ENCODE peak calls at places on chromosomes 3 and 15, in four cellular contexts. C, G, A and R are unnamed samples.
A peak's percentile ranks its signal among the peaks of the same experiment; 100 is the strongest.

GRCh38 chr3:78974181-78974770 is 793.5 kb downstream of the ROBO1 start:
- DNase-seq in G (no peak), A (no peak), C (no peak), R (no peak)

GRCh38 chr15:40263036-40263754 is 19.7 kb downstream of the ANKRD63 start:
- DNase-seq in A (no peak), C (no peak), G (no peak), R (no peak)

GRCh38 chr3:136114421-136114820 is 81.7 kb downstream of the MSL2 start:
- DNase-seq in A (no peak), G (no peak), C (no peak), R (no peak)

GRCh38 chr15:61051570-61052031 is 177.5 kb downstream of the RORA start:
- DNase-seq in A (peak; percentile 49), C (no peak), G (no peak), R (no peak)

GRCh38 chr15:83654379-83655236 is 685 bp downstream of the ADAMTSL3 start:
- DNase-seq in G (peak; percentile 77), A (peak; percentile 67), C (no peak), R (no peak)

GRCh38 chr15:85583404-85584390 is 203.3 kb downstream of the AKAP13 start:
- DNase-seq in A (peak; percentile 61), C (no peak), G (no peak), R (no peak)

GRCh38 chr3:12993623-12994356 is 79.4 kb downstream of the IQSEC1 start:
- DNase-seq in C (no peak), G (peak; percentile 83), A (no peak), R (no peak)

GRCh38 chr15:48624700-48625099 is 20.8 kb downstream of the FBN1 start:
- DNase-seq in G (no peak), C (no peak), A (no peak), R (no peak)

GRCh38 chr3:163785693-163786092 is 1292.6 kb downstream of the SI start:
- DNase-seq in G (no peak), A (no peak), C (no peak), R (no peak)

GRCh38 chr15:73564255-73564654 is 68.9 kb downstream of the NPTN start:
- DNase-seq in C (no peak), G (no peak), A (no peak), R (peak; percentile 20)

GRCh38 chr3:33433843-33434242 is 6.4 kb downstream of the UBP1 start:
- DNase-seq in C (no peak), A (no peak), G (no peak), R (no peak)

GRCh38 chr3:111582114-111582461 is 13.1 kb downstream of the ZBED2 start:
- DNase-seq in G (no peak), A (no peak), C (no peak), R (no peak)

GRCh38 chr15:49645937-49646336 is 25.1 kb downstream of the DTWD1 start:
- DNase-seq in G (no peak), A (no peak), C (no peak), R (no peak)

GRCh38 chr15:33729648-33730047 is 238.6 kb upstream of the CHRM5 start:
- DNase-seq in C (no peak), G (no peak), A (no peak), R (no peak)

GRCh38 chr3:12982619-12983101 is 90.6 kb downstream of the IQSEC1 start:
- DNase-seq in G (no peak), A (no peak), C (no peak), R (no peak)

GRCh38 chr3:50272911-50273688 is 4.2 kb downstream of the SEMA3B start:
- DNase-seq in A (peak; percentile 83), C (peak; percentile 92), G (peak; percentile 95), R (peak; percentile 92)

GRCh38 chr3:133754973-133755828 is 9.0 kb downstream of the TF start:
- DNase-seq in C (no peak), A (no peak), G (no peak), R (no peak)

GRCh38 chr3:133362539-133362938 is 37.3 kb upstream of the BFSP2 start:
- DNase-seq in C (no peak), A (no peak), G (no peak), R (no peak)

GRCh38 chr3:189914799-189915198 is 205.9 kb downstream of the P3H2 start:
- DNase-seq in A (no peak), C (no peak), G (no peak), R (no peak)

GRCh38 chr15:101420232-101420631 is 69.3 kb downstream of the PCSK6 start:
- DNase-seq in G (no peak), A (no peak), C (no peak), R (no peak)

GRCh38 chr15:67783303-67783702 is 42.0 kb upstream of the SKOR1 start:
- DNase-seq in A (no peak), G (no peak), C (no peak), R (no peak)

GRCh38 chr15:63985221-63986184 is 60.8 kb downstream of the DAPK2 start:
- DNase-seq in A (peak; percentile 85), G (peak; percentile 93), C (no peak), R (peak; percentile 37)

GRCh38 chr15:101237161-101237775 is 14.6 kb downstream of the CHSY1 start:
- DNase-seq in G (no peak), C (no peak), A (no peak), R (no peak)

GRCh38 chr3:3666664-3667063 is 132.6 kb upstream of the LRRN1 start:
- DNase-seq in C (no peak), G (no peak), A (no peak), R (no peak)

GRCh38 chr3:160450846-160451245 is 1.3 kb upstream of the TRIM59 start:
- DNase-seq in C (no peak), A (no peak), G (no peak), R (no peak)

GRCh38 chr3:66610548-66610909 is 109.7 kb upstream of the LRIG1 start:
- DNase-seq in C (no peak), G (no peak), A (no peak), R (no peak)
- H3K27ac ChIP-seq in C (peak overlapping the region; percentile 36), G (peak overlapping the region; percentile 55), A (no peak overlapping the region), R (no peak overlapping the region)

DNA sequence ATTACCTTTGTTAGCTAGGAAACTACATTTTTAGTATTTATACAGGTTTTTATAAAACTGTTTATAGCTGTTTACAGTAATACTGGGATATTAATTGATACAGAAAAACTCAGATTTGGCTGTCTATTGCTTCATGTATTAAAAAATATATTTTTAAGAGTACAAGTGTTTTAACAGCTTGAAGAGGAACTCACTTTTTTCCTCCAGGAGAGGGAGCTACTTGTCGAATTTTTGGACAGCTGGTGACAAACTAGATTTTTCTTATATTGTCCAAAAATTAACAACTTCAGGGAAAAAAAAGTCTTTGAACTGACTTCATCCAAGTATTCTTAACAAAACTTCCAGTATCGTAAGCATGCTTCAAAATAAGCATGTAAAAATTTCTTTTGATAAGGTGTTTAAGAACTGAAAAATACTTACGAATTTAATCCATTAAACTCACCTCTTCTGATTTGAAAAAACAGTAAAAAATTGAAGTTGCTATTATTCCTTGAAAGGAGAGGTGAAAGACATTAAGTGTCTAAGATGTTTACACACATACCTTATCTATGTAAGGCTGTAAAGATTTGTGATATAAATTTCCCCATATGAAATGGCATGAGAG is 4.0 kb downstream of the DIPK2A start:
- DNase-seq in G (no peak), A (peak; percentile 12), C (no peak), R (no peak)
- H3K4me3 ChIP-seq in G (no peak overlapping the region), A (no peak overlapping the region), C (peak overlapping the region; percentile 72), R (peak overlapping the region; percentile 93)

DNA sequence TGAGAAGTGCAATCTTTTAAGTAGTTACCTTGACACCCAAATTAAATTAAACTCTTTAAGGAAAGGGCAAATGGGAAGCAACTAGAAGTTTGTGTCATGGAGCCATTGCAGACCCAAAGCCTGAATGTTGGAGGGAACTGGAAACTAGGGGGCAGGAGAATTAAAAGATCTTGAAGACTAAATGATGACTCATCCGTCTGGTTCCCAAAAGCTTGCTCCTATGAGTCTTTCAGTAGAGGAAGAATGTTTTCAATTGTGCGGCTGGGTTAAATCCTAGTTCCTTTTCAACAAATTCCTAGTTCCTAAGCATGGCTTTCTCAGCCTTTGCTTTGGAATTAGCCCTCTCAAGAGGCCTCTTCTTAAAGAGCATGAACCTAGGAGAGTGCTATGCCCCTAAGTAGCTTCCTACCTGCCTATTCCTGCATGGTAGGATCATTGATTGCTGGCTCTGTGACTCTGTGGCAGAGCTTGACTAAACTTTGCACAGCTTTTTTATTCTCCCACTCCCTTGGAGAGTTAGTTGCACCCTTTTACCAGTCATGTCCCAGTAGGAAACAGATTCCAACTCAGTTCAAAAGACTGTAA is 17.7 kb downstream of the CLEC3B start:
- DNase-seq in G (no peak), A (no peak), C (no peak), R (no peak)
- TF ChIP-seq CTCF in G (no peak), A (peak; percentile 34), C (no peak), R (peak; percentile 17)

GRCh38 chr3:52534281-52535183 is 875 bp upstream of the NT5DC2 start:
- DNase-seq in A (no peak), C (no peak), G (peak; percentile 60), R (peak; percentile 3)
- H3K27ac ChIP-seq in A (peak overlapping the region; percentile 81), C (peak overlapping the region; percentile 94), G (peak overlapping the region; percentile 22), R (peak overlapping the region; percentile 80)

GRCh38 chr15:26893351-26894065 is 26.6 kb downstream of the GABRA5 start:
- DNase-seq in A (no peak), C (no peak), G (no peak), R (no peak)

GRCh38 chr15:26891448-26891881 is 24.6 kb downstream of the GABRA5 start:
- DNase-seq in G (no peak), C (peak; percentile 75), A (peak; percentile 50), R (peak; percentile 83)

GRCh38 chr15:26892678-26893077 is 25.8 kb downstream of the GABRA5 start:
- DNase-seq in G (no peak), C (no peak), A (no peak), R (no peak)

GRCh38 chr15:26890988-26891387 is 24.1 kb downstream of the GABRA5 start:
- DNase-seq in C (no peak), A (no peak), G (no peak), R (no peak)

DNA sequence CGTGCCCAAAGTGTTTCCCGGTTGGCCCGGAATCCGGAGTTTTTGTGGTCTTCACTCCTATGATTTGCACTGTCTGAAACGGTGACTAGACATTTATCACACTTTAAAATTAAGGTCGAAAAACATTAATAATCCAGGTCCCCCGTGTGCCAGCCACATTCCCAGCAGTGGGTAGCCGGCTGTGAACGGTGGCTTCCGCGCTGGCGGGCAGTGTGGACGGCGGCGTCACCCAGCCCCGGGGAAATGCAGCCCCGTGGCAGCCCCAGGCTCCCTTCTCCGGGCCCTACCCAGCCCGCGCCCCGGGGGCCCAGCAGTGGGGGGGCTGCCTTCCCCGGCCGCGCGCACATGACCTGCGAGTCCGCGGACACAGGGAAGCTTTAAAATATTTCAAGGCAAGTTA is 25.3 kb downstream of the GABRA5 start:
- DNase-seq in C (no peak), G (no peak), A (no peak), R (no peak)
- H3K4me3 ChIP-seq in C (peak overlapping the region; percentile 52), G (no peak overlapping the region), A (peak overlapping the region; percentile 27), R (peak overlapping the region; percentile 37)